ENCODE peak calls at places on chromosomes 13 and 19, in six cellular contexts. D, W, I, M, S and U are unnamed samples.

GRCh38 chr19:55503447-55504251 is 15.4 kb downstream of the SSC5D start:
- DNase-seq in S (peak; percentile 95), M (peak; percentile 78), I (peak; percentile 44), D (peak; percentile 97), W (peak; percentile 84), U (peak; percentile 96)

GRCh38 chr19:54209058-54209747 is 8.5 kb downstream of the RPS9 start:
- DNase-seq in I (no peak), D (no peak), S (no peak), M (no peak), W (peak; percentile 26), U (peak; percentile 47)

GRCh38 chr19:49097453-49098288 is 12.4 kb downstream of the SNRNP70 start:
- DNase-seq in D (peak; percentile 78), S (peak; percentile 87), W (peak; percentile 88), M (peak; percentile 66), I (no peak), U (peak; percentile 83)

GRCh38 chr19:29532097-29532496 is 6.3 kb downstream of the VSTM2B start:
- DNase-seq in M (no peak), I (no peak), W (no peak), D (peak; percentile 25), S (no peak), U (no peak)

GRCh38 chr19:3210347-3211017 is 14.0 kb upstream of the CELF5 start:
- DNase-seq in D (peak; percentile 61), W (peak; percentile 35), S (peak; percentile 68), I (no peak), M (peak; percentile 34), U (peak; percentile 52)

GRCh38 chr19:3444695-3445234 is 35.6 kb downstream of the SMIM24 start:
- DNase-seq in I (no peak), W (no peak), D (no peak), M (no peak), S (no peak), U (no peak)

GRCh38 chr13:28012896-28013295 is 24.4 kb upstream of the URAD start:
- DNase-seq in I (no peak), M (no peak), S (no peak), W (peak; percentile 69), D (no peak), U (no peak)

GRCh38 chr13:50892162-50892944 is 17.2 kb upstream of the RNASEH2B start:
- DNase-seq in S (peak; percentile 95), M (no peak), D (no peak), W (no peak), I (no peak), U (no peak)

GRCh38 chr19:18118420-18119242 is 21.1 kb downstream of the MAST3 start:
- DNase-seq in S (no peak), D (no peak), I (no peak), M (no peak), W (no peak), U (no peak)

GRCh38 chr13:79907527-79907926 is 426.6 kb downstream of the NDFIP2 start:
- DNase-seq in M (no peak), I (no peak), S (no peak), W (peak; percentile 4), D (no peak), U (no peak)

GRCh38 chr13:73521970-73522549 is 463.3 kb downstream of the KLF5 start:
- DNase-seq in M (no peak), I (no peak), S (no peak), D (no peak), W (no peak), U (no peak)

GRCh38 chr13:35687336-35687735 is 210.8 kb upstream of the MAB21L1 start:
- DNase-seq in M (no peak), S (no peak), I (no peak), W (no peak), D (no peak), U (no peak)

GRCh38 chr13:30744056-30744684 is 8.8 kb downstream of the ALOX5AP start:
- DNase-seq in I (no peak), S (peak; percentile 83), W (peak; percentile 43), M (no peak), D (no peak), U (peak; percentile 32)

GRCh38 chr13:39952244-39953233 is 297.1 kb downstream of the COG6 start:
- DNase-seq in M (no peak), D (no peak), S (no peak), I (peak; percentile 97), W (no peak), U (peak; percentile 27)

GRCh38 chr19:46142294-46142693 is 5.7 kb upstream of the IGFL2 start:
- DNase-seq in I (no peak), D (no peak), M (no peak), S (no peak), W (no peak), U (no peak)

GRCh38 chr19:3769494-3769893 is 2.5 kb downstream of the RAX2 start:
- DNase-seq in S (no peak), D (no peak), I (no peak), W (no peak), M (no peak), U (no peak)

GRCh38 chr13:41827507-41828213 is 133.2 kb downstream of the VWA8 start:
- DNase-seq in W (peak; percentile 88), I (no peak), M (no peak), D (no peak), S (no peak), U (peak; percentile 21)

GRCh38 chr13:88627071-88627470 is 955.9 kb downstream of the SLITRK5 start:
- DNase-seq in D (no peak), M (no peak), I (no peak), S (no peak), W (no peak), U (no peak)

GRCh38 chr13:23903906-23904280 is 6.6 kb upstream of the C1QTNF9B start:
- DNase-seq in M (no peak), W (no peak), I (no peak), S (no peak), D (peak; percentile 23), U (no peak)

GRCh38 chr13:23899555-23899954 is 2.3 kb upstream of the C1QTNF9B start:
- DNase-seq in D (peak; percentile 34), I (no peak), S (peak; percentile 32), W (peak; percentile 70), M (no peak), U (peak; percentile 52)

GRCh38 chr13:23905766-23906165 is 8.5 kb upstream of the C1QTNF9B start:
- DNase-seq in I (no peak), D (no peak), M (no peak), W (no peak), S (no peak), U (no peak)

GRCh38 chr13:23901365-23901764 is 4.1 kb upstream of the C1QTNF9B start:
- DNase-seq in W (peak; percentile 80), I (no peak), M (no peak), D (no peak), S (no peak), U (no peak)

DNA sequence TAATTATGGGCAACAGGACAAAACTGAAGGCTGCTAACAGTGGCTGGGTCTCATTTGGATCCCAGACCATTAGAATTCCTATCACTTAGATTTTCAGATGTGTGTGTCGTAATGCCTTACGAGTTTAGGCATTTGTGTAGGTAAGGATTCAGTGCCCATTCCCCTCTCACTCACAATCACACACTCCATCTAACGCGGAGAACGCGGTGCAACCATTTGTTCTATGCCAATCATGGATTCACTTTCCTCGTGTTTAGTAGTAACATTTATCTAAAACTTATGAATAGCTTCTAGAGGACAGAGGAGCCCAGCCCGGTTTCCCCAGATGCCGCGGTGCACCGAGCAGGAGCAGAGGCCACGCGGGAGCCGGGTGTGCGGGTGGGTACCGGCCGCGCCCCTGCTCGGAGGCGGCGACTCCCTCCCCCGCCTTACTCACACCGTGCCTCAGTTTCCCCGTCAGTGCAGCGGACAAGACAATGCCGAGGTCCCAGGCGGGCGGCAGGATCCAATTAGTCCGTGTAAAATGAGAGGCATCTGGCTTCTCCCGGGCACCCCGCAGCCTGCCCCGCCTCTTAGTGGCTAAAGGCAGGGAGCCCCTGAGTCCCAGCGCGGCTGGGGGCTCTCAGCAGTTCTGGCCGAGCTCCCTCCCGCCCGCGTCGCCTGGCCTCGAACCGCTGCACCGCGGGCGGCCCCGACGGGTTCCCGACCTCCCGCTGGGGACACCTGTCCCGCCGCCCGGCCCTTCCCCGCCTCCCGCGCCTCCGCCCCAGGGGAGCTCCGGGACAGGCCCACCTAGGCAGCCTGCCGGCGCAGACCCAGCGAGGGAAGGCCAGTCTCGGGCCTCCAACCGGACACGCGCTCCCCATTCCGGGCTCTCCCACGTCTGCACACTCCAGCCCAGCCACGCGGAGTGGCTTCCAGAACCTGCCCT is 5.9 kb upstream of the C1QTNF9B start:
- DNase-seq in D (peak; percentile 52), S (no peak), W (no peak), I (no peak), M (no peak), U (peak; percentile 6)
- TF ChIP-seq EZH2 in D (no peak), S (no peak), W (no peak), I (no peak), M (peak; percentile 29), U (peak; percentile 34)

GRCh38 chr19:5719274-5719960 is 529 bp downstream of the LONP1 start:
- DNase-seq in W (no peak), M (no peak), I (no peak), S (no peak), D (peak; percentile 40), U (no peak)
- H3K4me3 ChIP-seq in W (peak overlapping the region; percentile 95), M (peak overlapping the region; percentile 99), I (peak overlapping the region; percentile 96), S (peak overlapping the region; percentile 73), D (peak overlapping the region; percentile 98), U (peak overlapping the region; percentile 69)

DNA sequence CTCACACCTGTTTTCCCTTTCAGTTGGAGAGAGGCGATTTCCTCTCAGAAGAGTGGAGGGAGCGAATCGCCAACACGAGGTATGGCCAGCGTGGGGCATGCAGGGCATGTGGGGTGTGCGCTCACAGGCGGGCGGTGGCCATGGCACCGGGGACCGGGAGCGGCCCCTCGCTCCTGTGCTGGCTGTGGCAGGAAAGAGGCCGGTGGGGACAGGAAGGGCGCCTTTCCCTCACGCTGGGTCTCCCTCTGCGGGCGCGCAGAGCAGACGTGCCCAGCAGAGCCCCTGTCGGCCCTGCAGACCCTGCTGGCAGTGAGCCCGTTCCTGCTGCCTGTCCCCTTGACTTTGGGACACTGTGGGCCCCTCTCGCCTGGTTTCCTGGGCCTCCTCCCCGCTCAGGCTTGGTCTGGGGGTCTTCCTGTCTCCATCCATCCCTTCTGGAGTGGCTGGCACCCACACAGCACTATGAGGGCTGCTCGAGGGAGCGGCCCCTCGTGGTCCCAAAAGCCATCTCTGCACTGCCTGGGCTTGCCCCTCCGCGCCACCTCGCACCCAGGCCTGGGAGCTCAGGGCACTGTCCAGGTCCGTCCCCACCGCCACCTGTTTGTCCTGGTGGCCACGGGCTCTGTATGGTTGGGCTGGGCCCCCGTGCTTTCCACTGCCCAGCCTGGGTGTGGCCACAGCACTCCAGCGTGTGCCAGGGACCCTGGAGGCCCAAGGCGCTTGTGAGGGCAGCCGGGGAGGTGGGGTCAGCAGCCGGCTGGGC is 36.1 kb downstream of the PLEKHJ1 start:
- DNase-seq in I (no peak), M (no peak), S (no peak), W (no peak), D (no peak), U (no peak)
- TF ChIP-seq EZH2 in I (no peak), M (no peak), S (no peak), W (no peak), D (no peak), U (no peak)

DNA sequence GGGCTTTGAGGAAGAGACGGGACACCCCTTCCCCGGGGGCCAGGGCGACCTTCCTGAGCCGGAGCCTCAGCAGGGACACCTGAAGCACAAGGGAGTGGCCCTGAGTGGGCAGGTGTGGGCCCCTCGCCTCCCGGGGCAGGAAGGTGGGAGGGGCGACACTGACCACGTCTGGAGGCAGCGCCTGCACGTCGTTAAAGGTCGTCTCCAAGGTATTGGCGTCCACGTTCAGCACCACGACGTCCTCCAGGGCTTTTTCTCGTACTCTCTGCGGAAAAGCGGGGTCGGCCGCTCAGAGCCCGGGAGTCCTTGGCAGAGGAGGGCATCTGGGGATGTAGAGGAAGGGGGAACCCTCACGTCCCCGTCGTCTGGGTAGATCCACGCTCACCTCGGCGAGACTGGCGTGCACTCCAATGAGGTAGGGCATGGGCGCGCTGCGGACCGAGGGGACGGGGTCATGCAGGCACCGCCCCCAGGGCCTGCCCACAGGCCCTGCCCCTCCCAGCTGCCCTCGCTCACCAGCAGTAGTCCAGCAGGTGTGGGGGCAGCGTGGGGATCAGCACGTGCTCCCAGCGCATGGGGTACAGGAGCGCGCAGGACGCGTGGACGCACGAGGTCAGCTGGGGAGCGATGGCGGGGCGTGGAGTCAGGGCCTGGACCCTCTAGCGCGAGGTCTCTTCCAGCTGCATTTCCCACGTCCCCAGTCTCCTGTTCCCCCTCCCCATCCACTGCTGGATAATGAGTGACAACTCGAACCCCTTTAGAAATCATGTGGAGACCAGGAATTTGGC is 6.1 kb downstream of the DENND1C start:
- DNase-seq in M (no peak), D (peak; percentile 55), S (no peak), I (no peak), W (no peak), U (peak; percentile 50)
- H3K4me3 ChIP-seq in M (peak overlapping the region; percentile 71), D (peak overlapping the region; percentile 51), S (no peak overlapping the region), I (peak overlapping the region; percentile 76), W (no peak overlapping the region), U (no peak overlapping the region)